ENCODE peak calls at places on chromosomes 3 and 15, in four cellular contexts. K, G, H and I are unnamed samples.

GRCh38 chr3:18438586-18438985 is 13.4 kb upstream of the SATB1 start:
- DNase-seq in H (peak), K (no peak), G (peak), I (no peak)

GRCh38 chr3:8994226-8994625 is 31.0 kb upstream of the RAD18 start:
- DNase-seq in G (no peak), H (no peak), K (no peak), I (no peak)

GRCh38 chr15:90432253-90432652 is 44.2 kb downstream of the IQGAP1 start:
- DNase-seq in H (no peak), K (no peak), G (no peak), I (no peak)

GRCh38 chr3:48952510-48953118 is 34.0 kb downstream of the ARIH2 start:
- DNase-seq in K (no peak), G (peak), H (peak), I (no peak)

GRCh38 chr3:54146383-54147239 is 24.3 kb downstream of the CACNA2D3 start:
- DNase-seq in G (no peak), H (no peak), K (peak), I (no peak)

GRCh38 chr3:4355401-4356224 is 52.4 kb downstream of the SETMAR start:
- DNase-seq in H (no peak), G (no peak), K (no peak), I (no peak)

GRCh38 chr15:90087454-90088154 is 14.7 kb downstream of the IDH2 start:
- DNase-seq in H (peak), G (no peak), K (no peak), I (no peak)

GRCh38 chr3:111943533-111943932 is 35.3 kb upstream of the ABHD10 start:
- DNase-seq in G (no peak), H (no peak), K (no peak), I (no peak)

GRCh38 chr3:108305484-108306172 is 9.3 kb downstream of the HHLA2 start:
- DNase-seq in H (no peak), G (no peak), K (no peak), I (no peak)

GRCh38 chr3:164418426-164418825 is 659.9 kb downstream of the SI start:
- DNase-seq in G (no peak), K (no peak), H (no peak), I (no peak)

GRCh38 chr3:120435621-120436020 is 15.2 kb downstream of the FSTL1 start:
- DNase-seq in H (no peak), K (no peak), G (no peak), I (no peak)

GRCh38 chr3:49671291-49672288 is 2.6 kb upstream of the APEH start:
- DNase-seq in K (no peak), H (peak), G (peak), I (no peak)

GRCh38 chr3:171309906-171310359 is 150.3 kb downstream of the TNIK start:
- DNase-seq in K (no peak), G (no peak), H (no peak), I (no peak)

GRCh38 chr15:74844319-74845207 is 1.6 kb upstream of the ULK3 start:
- DNase-seq in G (no peak), K (no peak), H (no peak), I (no peak)

GRCh38 chr15:47505712-47506542 is 211.4 kb upstream of the SEMA6D start:
- DNase-seq in K (no peak), G (no peak), H (no peak), I (no peak)

GRCh38 chr3:131216801-131217200 is 164.8 kb upstream of the NUDT16 start:
- DNase-seq in K (no peak), H (no peak), G (no peak), I (no peak)

GRCh38 chr15:69929905-69930630 is 167.6 kb downstream of the TLE3 start:
- DNase-seq in H (no peak), K (no peak), G (no peak), I (no peak)

GRCh38 chr3:2536575-2536974 is 437.9 kb downstream of the CNTN4 start:
- DNase-seq in G (no peak), K (no peak), H (no peak), I (no peak)

GRCh38 chr3:105611304-105612192 is 244.8 kb downstream of the ALCAM start:
- DNase-seq in G (no peak), K (no peak), H (no peak), I (no peak)

GRCh38 chr15:97867870-97868269 is 92.6 kb upstream of the ARRDC4 start:
- DNase-seq in G (no peak), H (no peak), K (no peak), I (no peak)

GRCh38 chr15:60389261-60390077 is 8.3 kb downstream of the ANXA2 start:
- DNase-seq in K (no peak), H (peak), G (peak), I (no peak)

GRCh38 chr3:41629072-41629471 is 332.8 kb downstream of the ULK4 start:
- DNase-seq in H (no peak), G (no peak), K (no peak), I (no peak)

GRCh38 chr3:29313981-29314726 is 33.3 kb downstream of the RBMS3 start:
- DNase-seq in G (no peak), K (no peak), H (no peak), I (no peak)

GRCh38 chr15:23073890-23074631 is 34.7 kb upstream of the TUBGCP5 start:
- DNase-seq in G (no peak), K (peak), H (no peak), I (no peak)

GRCh38 chr15:20659265-20659664 is 117.7 kb upstream of the GOLGA6L6 start:
- DNase-seq in H (no peak), G (no peak), K (no peak), I (no peak)

GRCh38 chr15:100783296-100783695 is 96.3 kb upstream of the ALDH1A3 start:
- DNase-seq in H (no peak), G (no peak), K (no peak), I (no peak)

GRCh38 chr15:34043391-34043790 is 4.4 kb upstream of the AVEN start:
- DNase-seq in H (no peak), K (no peak), G (no peak), I (no peak)

GRCh38 chr3:41690766-41691563 is 270.9 kb downstream of the ULK4 start:
- DNase-seq in G (no peak), H (no peak), K (no peak), I (no peak)

GRCh38 chr3:59115355-59116136 is 65.7 kb upstream of the CFAP20DC start:
- DNase-seq in H (no peak), K (no peak), G (no peak), I (no peak)

GRCh38 chr3:196149375-196149774 is 61.8 kb downstream of the ZDHHC19 start:
- DNase-seq in G (no peak), K (no peak), H (no peak), I (no peak)

GRCh38 chr3:38455639-38456430 is 2.1 kb downstream of the ACVR2B start:
- DNase-seq in K (no peak), H (no peak), G (no peak), I (no peak)

GRCh38 chr3:5479229-5479799 is 291.8 kb downstream of the EDEM1 start:
- DNase-seq in K (no peak), H (no peak), G (no peak), I (no peak)

GRCh38 chr15:92809880-92810361 is 90.2 kb upstream of the CHD2 start:
- DNase-seq in H (peak), G (no peak), K (no peak), I (no peak)

GRCh38 chr3:67012564-67012963 is 14.5 kb downstream of the KBTBD8 start:
- DNase-seq in K (no peak), H (no peak), G (no peak), I (no peak)

GRCh38 chr3:182725372-182726251 is 67.7 kb upstream of the ATP11B start:
- DNase-seq in G (no peak), H (no peak), K (no peak), I (no peak)

GRCh38 chr15:57961919-57962318 is 103.6 kb downstream of the ALDH1A2 start:
- DNase-seq in K (no peak), H (no peak), G (no peak), I (no peak)

GRCh38 chr3:53252105-53252946 is 3.5 kb downstream of the TKT start:
- DNase-seq in K (no peak), G (no peak), H (no peak), I (no peak)